ENCODE peak calls at places on chromosomes 4 and X, in eight cellular contexts. X is suprapubic skin, E is sigmoid colon, D is breast epithelium, L is A549, U is prostate gland, Q is adrenal gland, N is ovary. C is an unnamed sample.

GRCh38 chr4:113411496-113411938 is 350.0 kb downstream of the CAMK2D start:
- DNase-seq in X (no peak), E (no peak), D (peak; percentile 24), L (no peak), U (no peak), Q (peak; percentile 77), N (no peak), C (peak; percentile 44)

GRCh38 chrX:27186671-27187070 is 276.5 kb downstream of the PPP4R3C start:
- DNase-seq in X (no peak), E (no peak), D (no peak), L (no peak), U (no peak), Q (peak; percentile 50), N (no peak), C (peak; percentile 42)

GRCh38 chrX:18654873-18655836 is 16.8 kb downstream of the RS1 start:
- DNase-seq in X (no peak), E (no peak), D (peak; percentile 37), L (no peak), U (peak; percentile 51), Q (no peak), N (no peak), C (no peak)

GRCh38 chrX:9458516-9459078 is 6.3 kb upstream of the TBL1X start:
- DNase-seq in X (no peak), E (no peak), D (no peak), L (no peak), U (no peak), Q (no peak), N (no peak), C (peak; percentile 58)

GRCh38 chr4:90833698-90834097 is 706.5 kb downstream of the CCSER1 start:
- DNase-seq in X (no peak), E (no peak), D (no peak), L (no peak), U (no peak), Q (no peak), N (no peak), C (no peak)

GRCh38 chr4:7547368-7548040 is 112.8 kb upstream of the PSAPL1 start:
- DNase-seq in X (no peak), E (no peak), D (peak; percentile 27), L (no peak), U (peak; percentile 59), Q (no peak), N (no peak), C (no peak)

GRCh38 chrX:11532291-11533075 is 133.2 kb downstream of the ARHGAP6 start:
- DNase-seq in X (no peak), E (no peak), D (no peak), L (no peak), U (no peak), Q (no peak), N (no peak), C (no peak)

GRCh38 chr4:113837397-113837796 is 75.9 kb upstream of the CAMK2D start:
- DNase-seq in X (no peak), E (no peak), D (no peak), L (peak; percentile 0), U (no peak), Q (no peak), N (no peak), C (no peak)

GRCh38 chrX:17024896-17025295 is 78.4 kb downstream of the REPS2 start:
- DNase-seq in X (no peak), E (no peak), D (no peak), L (no peak), U (no peak), Q (peak; percentile 62), N (no peak), C (peak; percentile 8)

GRCh38 chr4:186755550-186756519 is 32.2 kb upstream of the FAT1 start:
- DNase-seq in X (no peak), E (no peak), D (no peak), L (no peak), U (no peak), Q (no peak), N (no peak), C (no peak)

GRCh38 chr4:176259330-176260090 is 9.5 kb downstream of the ASB5 start:
- DNase-seq in X (no peak), E (no peak), D (no peak), L (no peak), U (no peak), Q (no peak), N (no peak), C (no peak)

GRCh38 chr4:117889978-117890377 is 144.3 kb upstream of the NDST3 start:
- DNase-seq in X (no peak), E (no peak), D (no peak), L (no peak), U (no peak), Q (no peak), N (no peak), C (no peak)

GRCh38 chrX:19792412-19792811 is 95.0 kb downstream of the SH3KBP1 start:
- DNase-seq in X (no peak), E (no peak), D (no peak), L (no peak), U (no peak), Q (no peak), N (no peak), C (no peak)

GRCh38 chr4:78781925-78782324 is 5.8 kb downstream of the BMP2K start:
- DNase-seq in X (no peak), E (no peak), D (no peak), L (no peak), U (no peak), Q (no peak), N (no peak), C (no peak)

GRCh38 chr4:3186609-3187008 is 62.4 kb upstream of the MSANTD1 start:
- DNase-seq in X (no peak), E (no peak), D (no peak), L (no peak), U (no peak), Q (no peak), N (no peak), C (no peak)

DNA sequence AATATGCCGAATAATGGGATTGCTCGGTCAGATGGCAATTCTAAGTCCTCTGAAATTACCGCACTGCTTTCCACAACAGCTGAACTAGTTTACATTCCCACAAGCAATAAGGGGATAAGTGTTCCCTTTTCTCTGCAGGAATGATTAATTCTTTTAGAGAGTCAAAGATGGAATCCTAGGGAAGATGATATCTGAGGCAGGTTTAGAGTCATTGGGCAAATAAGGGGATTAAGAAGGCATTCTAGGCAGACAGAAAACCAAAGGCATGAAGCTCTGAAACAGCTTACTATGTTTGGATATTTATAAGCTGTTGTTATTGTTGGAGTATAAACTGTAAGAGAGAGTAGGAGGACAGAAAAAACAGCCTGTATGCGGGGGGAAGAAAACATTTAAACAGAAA is 85.7 kb downstream of the TET2 start:
- DNase-seq in X (no peak), E (no peak), D (no peak), L (no peak), U (no peak), Q (no peak), N (no peak), C (no peak)
- TF ChIP-seq POLR2A in X (no peak), E (no peak), D (no peak), L (no peak), U (no peak), Q (no peak), N (no peak), C (no peak)

GRCh38 chr4:130361616-130362015 is 1265.7 kb downstream of the C4orf33 start:
- DNase-seq in X (no peak), E (no peak), D (no peak), L (no peak), U (no peak), Q (no peak), N (no peak), C (no peak)

GRCh38 chr4:130359537-130359936 is 1263.6 kb downstream of the C4orf33 start:
- DNase-seq in X (no peak), E (no peak), D (no peak), L (no peak), U (no peak), Q (no peak), N (no peak), C (no peak)

GRCh38 chr4:130356873-130357272 is 1260.9 kb downstream of the C4orf33 start:
- DNase-seq in X (no peak), E (no peak), D (no peak), L (no peak), U (no peak), Q (no peak), N (no peak), C (no peak)
- H3K27ac ChIP-seq in X (no peak overlapping the region), E (no peak overlapping the region), D (no peak overlapping the region), L (no peak overlapping the region), U (no peak overlapping the region), Q (no peak overlapping the region), N (no peak overlapping the region), C (no peak overlapping the region)

DNA sequence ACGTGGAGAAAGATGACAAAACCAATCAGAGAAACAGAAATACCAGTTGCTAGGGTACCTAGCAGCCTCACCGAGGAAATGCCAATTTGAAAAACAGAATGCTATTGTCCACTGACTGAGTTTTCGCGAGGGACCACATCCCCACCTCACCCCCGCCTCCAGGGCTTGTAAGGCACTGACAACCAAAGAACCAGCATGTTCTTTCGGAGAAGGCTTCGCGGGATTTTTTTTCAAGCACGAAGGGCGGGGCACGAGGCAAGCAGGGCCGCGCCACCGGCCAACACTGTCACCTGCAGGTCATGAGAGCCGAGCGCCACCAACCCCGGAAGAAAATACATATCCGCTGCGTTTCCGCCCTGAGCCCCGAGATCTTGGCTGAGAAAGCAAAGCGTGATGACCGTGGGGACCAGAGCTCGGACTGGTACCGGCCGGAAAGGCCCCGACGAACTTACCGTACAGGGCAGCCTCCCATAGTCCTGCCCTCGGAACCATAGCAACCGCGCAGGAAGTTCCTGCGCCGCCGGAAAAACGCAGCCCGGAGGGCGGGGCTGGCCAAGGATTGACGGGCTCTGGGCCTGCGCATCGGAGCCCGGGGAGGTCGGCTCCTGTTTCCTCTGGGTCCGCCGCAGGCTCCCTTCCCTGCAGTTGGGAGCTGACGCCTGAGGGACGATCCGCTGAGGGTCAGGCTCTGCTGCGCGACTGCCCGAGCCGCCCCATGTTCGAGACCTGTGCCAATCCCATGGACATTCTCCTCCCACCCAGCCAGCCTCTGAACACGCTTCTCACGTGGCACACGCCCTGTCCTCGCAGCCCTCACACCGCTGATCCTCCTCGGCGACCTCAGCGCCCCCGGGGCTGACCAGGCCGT is 59.2 kb upstream of the PAGE5 start:
- DNase-seq in X (peak; percentile 94), E (peak; percentile 95), D (peak; percentile 86), L (peak; percentile 55), U (peak; percentile 84), Q (peak; percentile 94), N (peak; percentile 92), C (peak; percentile 90)
- TF ChIP-seq POLR2A in X (peak; percentile 10), E (peak; percentile 74), D (no peak), L (peak; percentile 82), U (peak; percentile 62), Q (peak; percentile 77), N (peak; percentile 78), C (peak; percentile 91)

GRCh38 chr4:128384091-128384520 is 96.5 kb upstream of the PGRMC2 start:
- DNase-seq in X (no peak), E (no peak), D (no peak), L (no peak), U (no peak), Q (no peak), N (no peak), C (no peak)

GRCh38 chr4:128385683-128386304 is 98.2 kb upstream of the PGRMC2 start:
- DNase-seq in X (no peak), E (no peak), D (no peak), L (peak; percentile 21), U (peak; percentile 34), Q (no peak), N (no peak), C (no peak)

GRCh38 chr4:128386761-128387599 is 99.4 kb upstream of the PGRMC2 start:
- DNase-seq in X (peak; percentile 96), E (peak; percentile 98), D (peak; percentile 88), L (peak; percentile 42), U (peak; percentile 93), Q (peak; percentile 99), N (peak; percentile 94), C (peak; percentile 97)

GRCh38 chr4:128385199-128385598 is 97.6 kb upstream of the PGRMC2 start:
- DNase-seq in X (no peak), E (no peak), D (no peak), L (no peak), U (no peak), Q (no peak), N (no peak), C (no peak)

GRCh38 chr4:128384765-128385164 is 97.2 kb upstream of the PGRMC2 start:
- DNase-seq in X (no peak), E (no peak), D (no peak), L (no peak), U (no peak), Q (no peak), N (no peak), C (no peak)
- H3K27ac ChIP-seq in X (no peak overlapping the region), E (peak overlapping the region; percentile 82), D (peak overlapping the region; percentile 84), L (peak overlapping the region; percentile 88), U (peak overlapping the region; percentile 73), Q (no peak overlapping the region), N (no peak overlapping the region), C (no peak overlapping the region)